ENCODE peak calls at places on chromosomes 3 and 15, in four cellular contexts. N is endothelial cell, O is mucosa of gallbladder, T is stromal cell of bone marrow. C is an unnamed sample.

GRCh38 chr15:83155937-83156336 is 48.5 kb downstream of the TM6SF1 start:
- DNase-seq in N (no peak), O (no peak), T (no peak), C (no peak)

GRCh38 chr15:98085003-98085639 is 124.6 kb downstream of the ARRDC4 start:
- DNase-seq in N (peak; percentile 36), O (peak; percentile 62), T (peak; percentile 57), C (no peak)

GRCh38 chr3:157079677-157080369 is 80.1 kb downstream of the CCNL1 start:
- DNase-seq in N (no peak), O (no peak), T (no peak), C (no peak)

GRCh38 chr3:168040624-168041208 is 55.0 kb downstream of the GOLIM4 start:
- DNase-seq in N (peak; percentile 18), O (no peak), T (peak; percentile 64), C (no peak)

GRCh38 chr15:81029416-81030367 is 29.0 kb downstream of the TLNRD1 start:
- DNase-seq in N (no peak), O (no peak), T (peak; percentile 17), C (no peak)

GRCh38 chr3:46921871-46922271 is 44.4 kb downstream of the PTH1R start:
- DNase-seq in N (no peak), O (no peak), T (no peak), C (no peak)

GRCh38 chr3:126180477-126181397 is at the start of gene ALDH1L1:
- DNase-seq in N (peak; percentile 33), O (peak; percentile 64), T (no peak), C (no peak)

GRCh38 chr3:189787622-189788021 is 156.4 kb downstream of the TP63 start:
- DNase-seq in N (no peak), O (no peak), T (peak; percentile 36), C (no peak)

GRCh38 chr15:98625614-98626013 is 22.7 kb upstream of the IGF1R start:
- DNase-seq in N (no peak), O (no peak), T (no peak), C (no peak)

GRCh38 chr15:87582169-87582568 is 674.4 kb downstream of the NTRK3 start:
- DNase-seq in N (no peak), O (no peak), T (no peak), C (no peak)

GRCh38 chr3:98532275-98532637 is 478 bp downstream of the GPR15 start:
- DNase-seq in N (no peak), O (no peak), T (no peak), C (no peak)

GRCh38 chr15:72197460-72198409 is at the start of gene GRAMD2A:
- DNase-seq in N (peak; percentile 33), O (no peak), T (no peak), C (peak; percentile 31)

GRCh38 chr3:66038726-66039589 is at the start of gene MAGI1:
- DNase-seq in N (peak; percentile 91), O (peak; percentile 94), T (peak; percentile 93), C (no peak)

GRCh38 chr3:46480481-46481195 is 15.9 kb upstream of the LTF start:
- DNase-seq in N (no peak), O (no peak), T (no peak), C (no peak)

GRCh38 chr3:106092792-106093191 is 224.0 kb upstream of the CBLB start:
- DNase-seq in N (no peak), O (no peak), T (no peak), C (no peak)

GRCh38 chr15:92809880-92810361 is 90.2 kb upstream of the CHD2 start:
- DNase-seq in N (peak; percentile 34), O (peak; percentile 30), T (no peak), C (peak; percentile 33)

GRCh38 chr3:13338996-13339395 is 81.1 kb downstream of the NUP210 start:
- DNase-seq in N (no peak), O (no peak), T (no peak), C (no peak)

GRCh38 chr15:26665950-26666921 is 106.6 kb downstream of the GABRB3 start:
- DNase-seq in N (peak; percentile 25), O (no peak), T (no peak), C (no peak)

GRCh38 chr3:140199008-140199407 is 264.0 kb downstream of the CLSTN2 start:
- DNase-seq in N (no peak), O (no peak), T (no peak), C (no peak)